ENCODE peak calls at places on chromosomes 3 and 15, in ten cellular contexts. L is mesothelial cell of epicardium; H is GM12865; P is heart left ventricle; B is CD8-positive, alpha-beta T cell; G is adrenal gland; N is IMR-90; I is transverse colon; W is glutamatergic neuron; C is A549. K is an unnamed sample.

GRCh38 chr3:190279690-190280089 is 42.6 kb downstream of the CLDN1 start:
- DNase-seq in L (no peak), H (no peak), P (no peak), B (no peak), G (no peak), N (no peak), I (no peak), W (no peak), C (no peak), K (no peak)

GRCh38 chr15:66594344-66594743 is 28.5 kb upstream of the LCTL start:
- DNase-seq in L (no peak), H (no peak), P (no peak), B (no peak), G (no peak), N (no peak), I (no peak), W (no peak), C (no peak), K (no peak)

GRCh38 chr15:43920201-43920600 is 93.4 kb downstream of the WDR76 start:
- DNase-seq in L (no peak), H (no peak), P (no peak), B (no peak), G (no peak), N (peak), I (no peak), W (no peak), C (no peak), K (no peak)

GRCh38 chr3:29279830-29280229 is 1.0 kb upstream of the RBMS3 start:
- DNase-seq in L (no peak), H (no peak), P (peak), B (no peak), G (no peak), N (peak), I (no peak), W (no peak), C (no peak), K (no peak)

GRCh38 chr15:52337198-52337853 is 41.7 kb upstream of the MYO5C start:
- DNase-seq in L (no peak), H (no peak), P (no peak), B (no peak), G (no peak), N (peak), I (no peak), W (no peak), C (peak), K (no peak)

GRCh38 chr15:90044916-90045371 is 43.8 kb downstream of the ZNF710 start:
- DNase-seq in L (no peak), H (no peak), P (no peak), B (no peak), G (no peak), N (no peak), I (no peak), W (no peak), C (no peak), K (peak)

GRCh38 chr15:63088532-63089245 is 33.0 kb upstream of the LACTB start:
- DNase-seq in L (no peak), H (no peak), P (no peak), B (no peak), G (no peak), N (no peak), I (no peak), W (no peak), C (no peak), K (no peak)

GRCh38 chr3:134072881-134073582 is 43.3 kb upstream of the SLCO2A1 start:
- DNase-seq in L (no peak), H (no peak), P (no peak), B (no peak), G (no peak), N (no peak), I (no peak), W (no peak), C (no peak), K (no peak)

GRCh38 chr3:26100176-26100575 is 310.3 kb downstream of the OXSM start:
- DNase-seq in L (no peak), H (no peak), P (no peak), B (no peak), G (no peak), N (no peak), I (no peak), W (no peak), C (no peak), K (no peak)

GRCh38 chr15:95875141-95875643 is 455.3 kb upstream of the NR2F2 start:
- DNase-seq in L (no peak), H (peak), P (no peak), B (no peak), G (peak), N (no peak), I (no peak), W (no peak), C (no peak), K (no peak)

GRCh38 chr3:148128136-148128535 is 569.6 kb upstream of the AGTR1 start:
- DNase-seq in L (no peak), H (peak), P (no peak), B (no peak), G (no peak), N (no peak), I (no peak), W (no peak), C (no peak), K (no peak)
- TF ChIP-seq CTCF in L (no peak), H (no peak), P (no peak), B (no peak), G (no peak), N (no peak), I (no peak), W (no peak), C (no peak), K (no peak)

GRCh38 chr3:196081834-196082470 is at the start of gene TFRC:
- DNase-seq in L (peak), H (peak), P (peak), B (peak), G (peak), N (peak), I (peak), W (peak), C (peak), K (peak)
- TF ChIP-seq CTCF in L (no peak), H (no peak), P (no peak), B (no peak), G (no peak), N (no peak), I (no peak), W (no peak), C (no peak), K (no peak)

GRCh38 chr3:20622304-20622703 is 436.3 kb upstream of the SGO1 start:
- DNase-seq in L (no peak), H (no peak), P (no peak), B (no peak), G (no peak), N (peak), I (no peak), W (no peak), C (no peak), K (no peak)
- TF ChIP-seq CTCF in L (no peak), H (no peak), P (no peak), B (no peak), G (no peak), N (peak), I (no peak), W (no peak), C (no peak), K (no peak)

GRCh38 chr3:156750191-156750873 is 75.8 kb upstream of the LEKR1 start:
- DNase-seq in L (no peak), H (no peak), P (no peak), B (no peak), G (no peak), N (peak), I (no peak), W (no peak), C (no peak), K (peak)

GRCh38 chr3:156749244-156749643 is 74.9 kb downstream of the TIPARP start:
- DNase-seq in L (no peak), H (no peak), P (no peak), B (no peak), G (no peak), N (peak), I (no peak), W (peak), C (no peak), K (peak)

GRCh38 chr3:156747046-156747445 is 72.7 kb downstream of the TIPARP start:
- DNase-seq in L (no peak), H (no peak), P (no peak), B (no peak), G (no peak), N (no peak), I (no peak), W (no peak), C (no peak), K (no peak)

GRCh38 chr3:156750874-156751245 is 75.3 kb upstream of the LEKR1 start:
- DNase-seq in L (no peak), H (no peak), P (no peak), B (no peak), G (no peak), N (peak), I (no peak), W (no peak), C (no peak), K (no peak)

GRCh38 chr3:156751461-156752025 is 74.6 kb upstream of the LEKR1 start:
- DNase-seq in L (no peak), H (no peak), P (peak), B (no peak), G (no peak), N (peak), I (peak), W (peak), C (no peak), K (peak)
- TF ChIP-seq CTCF in L (no peak), H (no peak), P (no peak), B (no peak), G (no peak), N (peak), I (no peak), W (no peak), C (no peak), K (no peak)